ENCODE peak calls at places on chromosomes 6 and 20, in five cellular contexts. B is SK-N-SH, Y is PC-3, Z is uterus, O is fibroblast of lung. J is an unnamed sample. For H3K36me3, the result is how much of the 10 kb centered on the place peaks cover.

GRCh38 chr20:62550087-62550565 is 74.3 kb upstream of the GATA5 start:
- DNase-seq in B (no peak), Y (no peak), O (no peak), Z (peak), J (no peak)

GRCh38 chr6:154921482-154921881 is 73.6 kb upstream of the TIAM2 start:
- DNase-seq in Y (peak), O (no peak), Z (no peak), B (no peak), J (no peak)

GRCh38 chr20:44683263-44684046 is 31.7 kb upstream of the CCN5 start:
- DNase-seq in O (no peak), Y (peak), Z (no peak), B (peak), J (peak)

GRCh38 chr20:48921883-48922867 is 664 bp downstream of the ARFGEF2 start:
- DNase-seq in Y (peak), B (peak), Z (no peak), O (peak), J (no peak)

GRCh38 chr6:40743690-40744446 is 156.7 kb upstream of the LRFN2 start:
- DNase-seq in Y (no peak), O (no peak), B (no peak), Z (no peak), J (no peak)

GRCh38 chr6:35601331-35602132 is 87.2 kb downstream of the FKBP5 start:
- DNase-seq in B (peak), Y (peak), O (peak), Z (peak), J (peak)

GRCh38 chr6:46637933-46638332 is 14.7 kb downstream of the CYP39A1 start:
- DNase-seq in B (no peak), Z (no peak), Y (no peak), O (no peak), J (no peak)

GRCh38 chr6:15941168-15941567 is 187.7 kb upstream of the MYLIP start:
- DNase-seq in B (no peak), Z (no peak), O (no peak), Y (no peak), J (no peak)

GRCh38 chr6:6461138-6461537 is 127.4 kb upstream of the LY86 start:
- DNase-seq in Z (no peak), O (no peak), B (no peak), Y (no peak), J (no peak)

GRCh38 chr20:63230800-63231268 is 4.9 kb upstream of the BIRC7 start:
- DNase-seq in O (peak), Y (peak), B (peak), Z (peak), J (no peak)

GRCh38 chr6:93828553-93828952 is 409.2 kb upstream of the EPHA7 start:
- DNase-seq in Z (no peak), O (no peak), Y (no peak), B (no peak), J (no peak)

GRCh38 chr6:34391711-34392496 is 565 bp downstream of the NUDT3 start:
- DNase-seq in O (peak), Z (peak), Y (peak), B (no peak), J (peak)

GRCh38 chr6:118746100-118746874 is 94.9 kb upstream of the CEP85L start:
- DNase-seq in Z (no peak), Y (no peak), B (no peak), O (no peak), J (no peak)

GRCh38 chr20:1330075-1330830 is 1.3 kb upstream of the SDCBP2 start:
- DNase-seq in B (peak), Y (peak), O (no peak), Z (peak), J (no peak)

GRCh38 chr20:8346898-8347297 is 214.8 kb downstream of the PLCB1 start:
- DNase-seq in Z (no peak), Y (no peak), O (no peak), B (no peak), J (no peak)

GRCh38 chr6:147282566-147282959 is 78.3 kb downstream of the STXBP5 start:
- DNase-seq in Y (no peak), O (no peak), Z (no peak), B (no peak), J (no peak)

GRCh38 chr6:91340998-91341397 is 754.1 kb upstream of the MAP3K7 start:
- DNase-seq in Z (no peak), Y (no peak), O (no peak), B (no peak), J (no peak)

GRCh38 chr20:12961725-12962124 is 47.0 kb upstream of the SPTLC3 start:
- DNase-seq in B (no peak), Y (no peak), O (no peak), Z (no peak), J (no peak)

GRCh38 chr6:146805546-146806325 is 207.0 kb downstream of the ADGB start:
- DNase-seq in Y (peak), Z (no peak), B (no peak), O (no peak), J (no peak)

GRCh38 chr6:139710578-139710977 is 336.1 kb upstream of the CITED2 start:
- DNase-seq in O (peak), Z (no peak), B (no peak), Y (no peak), J (no peak)

GRCh38 chr20:11716239-11716944 is 201.3 kb upstream of the BTBD3 start:
- DNase-seq in O (peak), Y (peak), B (peak), Z (no peak), J (no peak)

GRCh38 chr6:68593558-68593957 is 41.5 kb upstream of the ADGRB3 start:
- DNase-seq in Y (no peak), B (no peak), Z (no peak), O (no peak), J (no peak)

GRCh38 chr20:58661298-58662141 is 10.4 kb downstream of the STX16 start:
- DNase-seq in O (no peak), B (no peak), Z (no peak), Y (no peak), J (no peak)

GRCh38 chr6:32685603-32686002 is 19.1 kb upstream of the HLA-DQB1 start:
- DNase-seq in Z (no peak), B (no peak), O (no peak), Y (no peak), J (peak)

GRCh38 chr6:2858678-2859324 is 17.1 kb upstream of the SERPINB1 start:
- DNase-seq in Z (no peak), B (no peak), O (no peak), Y (no peak), J (peak)

GRCh38 chr6:117829594-117830319 is 77.3 kb upstream of the SLC35F1 start:
- DNase-seq in Y (peak), Z (no peak), O (peak), B (peak), J (no peak)

GRCh38 chr6:105459049-105459448 is 56.2 kb upstream of the PREP start:
- DNase-seq in B (no peak), Y (peak), Z (no peak), O (no peak), J (peak)

GRCh38 chr6:24188571-24188970 is 62.6 kb downstream of the NRSN1 start:
- DNase-seq in B (no peak), Z (no peak), O (no peak), Y (no peak), J (no peak)

GRCh38 chr6:96116674-96117073 is 100.9 kb downstream of the FUT9 start:
- DNase-seq in Z (no peak), Y (no peak), B (no peak), O (no peak), J (no peak)

GRCh38 chr20:381581-382290 is 1.2 kb downstream of the TRIB3 start:
- DNase-seq in Y (peak), O (peak), B (peak), Z (peak), J (peak)

GRCh38 chr20:1312904-1313235 is 16.1 kb downstream of the SDCBP2 start:
- DNase-seq in Y (no peak), Z (no peak), B (no peak), O (no peak), J (no peak)

GRCh38 chr6:56329296-56330050 is 82.1 kb upstream of the COL21A1 start:
- DNase-seq in Z (no peak), Y (no peak), B (no peak), O (peak), J (no peak)
- H3K4me3 ChIP-seq in Z (no peak), Y (no peak), B (no peak), O (no peak), J (no peak)

GRCh38 chr6:151422981-151423380 is 28.9 kb downstream of the RMND1 start:
- DNase-seq in B (no peak), Y (no peak), O (no peak), Z (no peak), J (no peak)
- H3K36me3 ChIP-seq in B (under half), Y (under half), O (under half), Z (under half), J (under half)

GRCh38 chr6:108164815-108165706 is 761 bp upstream of the NR2E1 start:
- DNase-seq in O (no peak), Z (no peak), B (peak), Y (no peak), J (no peak)
- H3K4me3 ChIP-seq in O (no peak), Z (no peak), B (peak), Y (no peak), J (no peak)

DNA sequence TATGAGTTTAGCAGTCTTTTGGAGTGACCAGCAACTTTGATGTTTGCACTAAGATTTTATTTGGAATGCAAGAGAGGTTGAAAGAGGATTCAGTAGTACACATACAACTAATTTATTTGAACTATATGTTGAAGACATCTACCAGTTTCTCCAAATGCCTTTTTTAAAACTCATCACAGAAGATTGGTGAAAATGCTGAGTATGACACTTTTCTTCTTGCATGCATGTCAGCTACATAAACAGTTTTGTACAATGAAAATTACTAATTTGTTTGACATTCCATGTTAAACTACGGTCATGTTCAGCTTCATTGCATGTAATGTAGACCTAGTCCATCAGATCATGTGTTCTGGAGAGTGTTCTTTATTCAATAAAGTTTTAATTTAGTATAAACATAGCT is 13.9 kb downstream of the GJA1 start:
- DNase-seq in B (no peak), Y (no peak), Z (no peak), O (no peak), J (no peak)
- H3K36me3 ChIP-seq in B (under half), Y (under half), Z (under half), O (under half), J (under half)

GRCh38 chr20:38725959-38726848 is 1.9 kb downstream of the SLC32A1 start:
- DNase-seq in Y (peak), B (peak), Z (peak), O (peak), J (peak)
- H3K4me3 ChIP-seq in Y (no peak), B (no peak), Z (no peak), O (no peak), J (no peak)

DNA sequence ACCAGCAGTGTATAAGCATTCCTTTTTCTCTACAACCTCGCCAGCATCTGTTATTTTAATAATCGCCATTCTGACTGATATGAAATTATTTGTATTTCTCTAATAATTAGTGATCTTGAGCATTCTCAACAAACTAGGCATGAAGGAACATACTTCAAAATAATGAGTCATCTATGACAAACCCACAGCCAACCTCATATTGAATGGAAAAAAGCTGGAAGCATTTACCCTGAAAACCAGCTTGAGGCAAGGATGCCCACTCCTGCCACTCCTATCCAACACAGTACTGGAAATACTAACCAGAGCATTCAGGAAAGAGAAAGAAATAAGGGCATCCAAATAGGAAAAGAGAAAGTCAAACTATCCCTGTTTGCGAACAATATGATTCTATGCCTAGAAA is 390.6 kb upstream of the ID4 start:
- DNase-seq in B (no peak), Z (no peak), O (no peak), Y (peak), J (no peak)
- H3K36me3 ChIP-seq in B (under half), Z (under half), O (under half), Y (under half), J (under half)

DNA sequence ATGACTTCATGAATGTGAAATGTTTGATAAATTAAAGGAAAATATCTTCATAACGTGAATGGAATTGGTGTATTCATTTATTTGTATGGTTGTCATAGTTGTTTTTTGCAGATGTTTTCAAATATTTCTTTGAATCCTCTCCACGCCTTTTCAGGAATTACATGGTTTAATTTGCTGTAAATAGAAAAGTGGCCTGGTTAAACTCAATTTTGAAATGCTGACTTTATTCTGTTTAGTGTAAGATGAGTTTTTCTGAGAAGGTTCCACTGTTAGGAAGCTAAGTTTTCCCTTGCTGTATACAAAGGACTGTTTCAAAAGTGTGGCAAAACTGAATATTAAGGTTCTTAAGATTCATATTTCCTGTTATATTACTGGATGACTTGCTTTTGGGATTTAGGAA is 520 bp upstream of the ZC2HC1B start:
- DNase-seq in Y (no peak), Z (no peak), B (no peak), O (no peak), J (no peak)
- H3K4me3 ChIP-seq in Y (no peak), Z (no peak), B (no peak), O (no peak), J (no peak)

GRCh38 chr20:2654384-2654822 is 2.0 kb downstream of the NOP56 start:
- DNase-seq in B (no peak), Y (no peak), Z (no peak), O (no peak), J (no peak)
- H3K36me3 ChIP-seq in B (under half), Y (half or more), Z (under half), O (under half), J (half or more)